ENCODE peak calls at places on chromosomes 7 and 10, in nine cellular contexts. A is H54, O is neuronal stem cell, D is Right ventricle myocardium superior, H is NCI-H1417, Q is brain microvascular endothelial cell, T is transverse colon, I is tibial nerve, G is hypothalamus. S is an unnamed sample.

GRCh38 chr7:143245123-143245522 is 18.1 kb upstream of the GSTK1 start:
- DNase-seq in H (no peak), D (no peak), T (no peak), O (no peak), I (no peak), Q (no peak), A (no peak), G (no peak), S (no peak)

GRCh38 chr10:112502536-112502935 is 55.5 kb downstream of the VTI1A start:
- DNase-seq in I (no peak), D (no peak), H (no peak), T (no peak), A (no peak), G (no peak), Q (no peak), O (no peak), S (no peak)

GRCh38 chr10:96270564-96270963 is 805 bp downstream of the BLNK start:
- DNase-seq in H (no peak), D (no peak), Q (no peak), T (no peak), G (no peak), O (no peak), I (no peak), A (no peak), S (no peak)

GRCh38 chr10:129937351-129937751 is 26.7 kb downstream of the EBF3 start:
- DNase-seq in G (no peak), Q (no peak), H (no peak), O (no peak), A (no peak), I (no peak), T (no peak), D (peak), S (no peak)

GRCh38 chr7:23474098-23474828 is 4.0 kb upstream of the IGF2BP3 start:
- DNase-seq in H (peak), D (peak), I (no peak), Q (peak), A (peak), G (no peak), T (peak), O (peak), S (no peak)

GRCh38 chr10:79361721-79362397 is 14.6 kb downstream of the PPIF start:
- DNase-seq in A (no peak), G (no peak), Q (peak), D (no peak), H (no peak), O (no peak), T (no peak), I (no peak), S (no peak)

GRCh38 chr7:128069367-128070364 is 38.4 kb upstream of the LRRC4 start:
- DNase-seq in G (no peak), A (no peak), Q (no peak), O (no peak), D (no peak), T (no peak), I (no peak), H (no peak), S (no peak)

GRCh38 chr10:103111031-103111917 is 81.8 kb downstream of the NT5C2 start:
- DNase-seq in H (no peak), A (no peak), D (no peak), O (no peak), I (no peak), G (no peak), Q (no peak), T (no peak), S (no peak)

GRCh38 chr7:108303332-108303731 is 152.9 kb downstream of the NRCAM start:
- DNase-seq in G (no peak), I (no peak), Q (no peak), T (no peak), A (no peak), O (no peak), H (no peak), D (no peak), S (no peak)

GRCh38 chr7:133139350-133139749 is 57.5 kb upstream of the CHCHD3 start:
- DNase-seq in O (peak), A (peak), H (no peak), Q (peak), G (no peak), D (no peak), I (no peak), T (no peak), S (no peak)

GRCh38 chr10:105188737-105189463 is 547.8 kb downstream of the SORCS3 start:
- DNase-seq in D (no peak), G (no peak), T (no peak), Q (no peak), H (peak), I (no peak), O (no peak), A (no peak), S (no peak)

GRCh38 chr7:68688416-68689086 is 909.7 kb upstream of the AUTS2 start:
- DNase-seq in O (no peak), Q (no peak), G (no peak), I (no peak), H (no peak), D (no peak), A (no peak), T (no peak), S (no peak)

GRCh38 chr7:23970193-23970592 is 260.2 kb downstream of the STK31 start:
- DNase-seq in H (no peak), Q (no peak), D (no peak), G (no peak), I (no peak), T (no peak), A (no peak), O (no peak), S (no peak)

GRCh38 chr10:16440396-16441105 is 3.7 kb downstream of the PTER start:
- DNase-seq in D (no peak), H (peak), Q (no peak), I (no peak), A (no peak), G (no peak), O (no peak), T (no peak), S (no peak)

GRCh38 chr10:19416164-19416563 is 367.6 kb downstream of the MALRD1 start:
- DNase-seq in D (no peak), T (no peak), O (no peak), A (no peak), G (no peak), H (no peak), I (no peak), Q (no peak), S (no peak)

GRCh38 chr10:44569193-44570091 is 184.5 kb upstream of the CXCL12 start:
- DNase-seq in H (no peak), T (no peak), G (peak), I (no peak), O (no peak), D (peak), A (no peak), Q (peak), S (peak)

GRCh38 chr10:31345886-31346285 is 26.9 kb downstream of the ZEB1 start:
- DNase-seq in I (no peak), Q (no peak), O (no peak), T (no peak), G (no peak), D (no peak), A (no peak), H (no peak), S (no peak)

GRCh38 chr10:69687396-69687795 is 57.3 kb downstream of the FAM241B start:
- DNase-seq in O (no peak), T (no peak), D (no peak), I (no peak), Q (no peak), G (no peak), A (no peak), H (no peak), S (no peak)

GRCh38 chr10:117004238-117004626 is 755 bp downstream of the SHTN1 start:
- DNase-seq in O (no peak), H (no peak), I (no peak), A (no peak), Q (no peak), D (no peak), T (no peak), G (no peak), S (no peak)

GRCh38 chr7:79988642-79989041 is 146.0 kb upstream of the GNAI1 start:
- DNase-seq in T (no peak), H (no peak), A (no peak), G (no peak), O (no peak), Q (peak), D (no peak), I (no peak), S (no peak)

GRCh38 chr10:76975131-76975530 is 662.5 kb downstream of the KCNMA1 start:
- DNase-seq in I (no peak), G (no peak), O (no peak), D (no peak), T (no peak), A (no peak), Q (no peak), H (no peak), S (no peak)

GRCh38 chr7:844043-844442 is 11.8 kb downstream of the SUN1 start:
- DNase-seq in H (no peak), O (no peak), G (no peak), I (no peak), Q (no peak), A (no peak), D (peak), T (no peak), S (no peak)

GRCh38 chr7:117827861-117828260 is 45.4 kb downstream of the CTTNBP2 start:
- DNase-seq in D (no peak), I (no peak), A (no peak), T (no peak), O (no peak), H (peak), G (no peak), Q (peak), S (no peak)

GRCh38 chr10:22550732-22551131 is 163.6 kb downstream of the PIP4K2A start:
- DNase-seq in Q (peak), H (peak), O (no peak), A (peak), G (no peak), D (peak), I (no peak), T (peak), S (no peak)

GRCh38 chr7:41911792-41912191 is 208.9 kb upstream of the INHBA start:
- DNase-seq in Q (peak), I (no peak), G (no peak), H (no peak), T (no peak), O (no peak), A (no peak), D (no peak), S (no peak)

GRCh38 chr7:1693419-1693990 is 23.4 kb downstream of the ELFN1 start:
- DNase-seq in G (peak), Q (no peak), H (peak), D (peak), I (peak), O (no peak), A (no peak), T (no peak), S (peak)

GRCh38 chr10:103636492-103636891 is 143.0 kb downstream of the NEURL1 start:
- DNase-seq in A (no peak), G (no peak), Q (no peak), H (peak), T (no peak), I (no peak), O (peak), D (no peak), S (no peak)

GRCh38 chr7:93016085-93016471 is 101.7 kb downstream of the SAMD9 start:
- DNase-seq in T (peak), I (no peak), A (no peak), O (no peak), Q (no peak), G (no peak), D (no peak), H (peak), S (no peak)

GRCh38 chr7:114889646-114890285 is 32.1 kb upstream of the MDFIC start:
- DNase-seq in D (no peak), A (peak), I (no peak), Q (peak), O (no peak), T (no peak), G (no peak), H (no peak), S (no peak)

GRCh38 chr10:61850376-61850775 is 51.1 kb upstream of the ARID5B start:
- DNase-seq in T (no peak), G (no peak), Q (no peak), O (no peak), A (no peak), H (no peak), I (no peak), D (no peak), S (no peak)

GRCh38 chr10:79407811-79408795 is 37.3 kb downstream of the ZCCHC24 start:
- DNase-seq in T (peak), O (no peak), A (no peak), Q (no peak), I (no peak), G (no peak), D (peak), H (no peak), S (no peak)

GRCh38 chr10:37774351-37774750 is 83.1 kb downstream of the ZNF248 start:
- DNase-seq in O (no peak), Q (no peak), G (no peak), A (no peak), T (no peak), I (no peak), D (no peak), H (no peak), S (no peak)

S was measured in substantia nigra.